ENCODE peak calls at places on chromosomes 6 and 20, in five cellular contexts. C is H7, K is RPMI7951, M is foreskin keratinocyte, T is ELR. D is an unnamed sample.
A peak's percentile ranks its signal among the peaks of the same experiment; 100 is the strongest.

GRCh38 chr6:158488065-158488464 is 71.8 kb upstream of the TMEM181 start:
- DNase-seq in M (peak; percentile 90), T (peak; percentile 97), C (no peak), K (peak; percentile 97), D (peak; percentile 96)

GRCh38 chr20:52269327-52269726 is 77.7 kb upstream of the ZFP64 start:
- DNase-seq in C (no peak), M (no peak), T (no peak), K (peak; percentile 76), D (no peak)

GRCh38 chr6:25016311-25016710 is 80.6 kb upstream of the RIPOR2 start:
- DNase-seq in M (no peak), K (peak; percentile 53), C (no peak), T (no peak), D (no peak)

GRCh38 chr6:31441368-31442267 is 38.2 kb downstream of the MICA start:
- DNase-seq in T (peak; percentile 81), K (peak; percentile 67), C (peak; percentile 87), M (peak; percentile 23), D (peak; percentile 69)

GRCh38 chr6:168304752-168305015 is 14.9 kb downstream of the DACT2 start:
- DNase-seq in K (no peak), T (no peak), C (no peak), M (no peak), D (no peak)

GRCh38 chr20:34829191-34829590 is 3.7 kb upstream of the NCOA6 start:
- DNase-seq in K (no peak), T (peak; percentile 19), C (no peak), M (no peak), D (no peak)

GRCh38 chr20:19361801-19362200 is 149.4 kb downstream of the SLC24A3 start:
- DNase-seq in T (no peak), K (peak; percentile 51), C (no peak), M (no peak), D (no peak)

GRCh38 chr6:7414811-7415210 is 25.2 kb downstream of the RIOK1 start:
- DNase-seq in C (no peak), K (peak; percentile 17), M (peak; percentile 82), T (peak; percentile 82), D (peak; percentile 90)

GRCh38 chr6:54525731-54526130 is 217.5 kb downstream of the TINAG start:
- DNase-seq in K (peak; percentile 66), T (peak; percentile 65), C (no peak), M (peak; percentile 77), D (no peak)

GRCh38 chr6:92762414-92763374 is 656.7 kb downstream of the EPHA7 start:
- DNase-seq in T (no peak), K (no peak), M (no peak), C (no peak), D (no peak)

GRCh38 chr6:64290867-64291266 is 655.3 kb downstream of the PHF3 start:
- DNase-seq in T (no peak), M (peak; percentile 9), K (peak; percentile 5), C (no peak), D (no peak)

GRCh38 chr6:1766663-1767062 is 156.9 kb downstream of the FOXC1 start:
- DNase-seq in K (peak; percentile 49), T (peak; percentile 34), C (no peak), M (no peak), D (peak; percentile 45)

GRCh38 chr6:119915971-119916370 is 566.4 kb upstream of the MAN1A1 start:
- DNase-seq in M (peak; percentile 74), T (no peak), C (no peak), K (no peak), D (no peak)